ENCODE peak calls at places on chromosomes 7 and 10, in five cellular contexts. One of them, this sample, is unnamed. For H4K20me1, the result is how much of the 10 kb centered on the place peaks cover.

GRCh38 chr10:101941871-101942270 is 98.3 kb upstream of the KCNIP2 start:
- DNase-seq in fibroblast of lung: peak
- DNase-seq in astrocyte: peak
- DNase-seq in GM23338: no peak
- DNase-seq in PC-3: peak
- DNase-seq in this sample: no peak

GRCh38 chr10:100967332-100967731 is 2.0 kb upstream of the SEMA4G start:
- DNase-seq in astrocyte: no peak
- DNase-seq in fibroblast of lung: no peak
- DNase-seq in GM23338: no peak
- DNase-seq in PC-3: no peak
- DNase-seq in this sample: no peak

GRCh38 chr7:22726849-22727792 is at the start of gene IL6:
- DNase-seq in astrocyte: peak
- DNase-seq in PC-3: peak
- DNase-seq in fibroblast of lung: peak
- DNase-seq in GM23338: peak
- DNase-seq in this sample: peak

GRCh38 chr10:6182454-6183098 is 20.2 kb upstream of the PFKFB3 start:
- DNase-seq in PC-3: no peak
- DNase-seq in fibroblast of lung: no peak
- DNase-seq in GM23338: no peak
- DNase-seq in astrocyte: no peak
- DNase-seq in this sample: no peak

GRCh38 chr10:16995867-16996529 is 133.6 kb downstream of the CUBN start:
- DNase-seq in fibroblast of lung: peak
- DNase-seq in PC-3: peak
- DNase-seq in GM23338: peak
- DNase-seq in astrocyte: peak
- DNase-seq in this sample: no peak

GRCh38 chr7:41134242-41134872 is 568.5 kb downstream of the INHBA start:
- DNase-seq in fibroblast of lung: peak
- DNase-seq in PC-3: peak
- DNase-seq in astrocyte: peak
- DNase-seq in GM23338: no peak
- DNase-seq in this sample: no peak

GRCh38 chr7:73865738-73866445 is 4.9 kb downstream of the TMEM270 start:
- DNase-seq in PC-3: peak
- DNase-seq in GM23338: peak
- DNase-seq in fibroblast of lung: peak
- DNase-seq in astrocyte: peak
- DNase-seq in this sample: peak

GRCh38 chr7:99469381-99470065 is 3.2 kb upstream of the ZNF789 start:
- DNase-seq in PC-3: no peak
- DNase-seq in GM23338: peak
- DNase-seq in astrocyte: no peak
- DNase-seq in fibroblast of lung: no peak
- DNase-seq in this sample: no peak

GRCh38 chr7:74027683-74028320 is at the start of gene ELN:
- DNase-seq in fibroblast of lung: peak
- DNase-seq in PC-3: no peak
- DNase-seq in astrocyte: peak
- DNase-seq in GM23338: peak
- DNase-seq in this sample: no peak

GRCh38 chr7:46206474-46207060 is 285.5 kb upstream of the IGFBP3 start:
- DNase-seq in astrocyte: no peak
- DNase-seq in GM23338: no peak
- DNase-seq in fibroblast of lung: no peak
- DNase-seq in PC-3: no peak
- DNase-seq in this sample: no peak

GRCh38 chr10:69217119-69217754 is 2.9 kb upstream of the HKDC1 start:
- DNase-seq in fibroblast of lung: peak
- DNase-seq in PC-3: peak
- DNase-seq in astrocyte: peak
- DNase-seq in GM23338: no peak
- DNase-seq in this sample: no peak

GRCh38 chr10:14532473-14533251 is 201.9 kb upstream of the FRMD4A start:
- DNase-seq in GM23338: no peak
- DNase-seq in fibroblast of lung: no peak
- DNase-seq in PC-3: peak
- DNase-seq in astrocyte: peak
- DNase-seq in this sample: no peak

GRCh38 chr10:14530465-14530864 is 199.7 kb upstream of the FRMD4A start:
- DNase-seq in PC-3: no peak
- DNase-seq in GM23338: no peak
- DNase-seq in fibroblast of lung: no peak
- DNase-seq in astrocyte: no peak
- DNase-seq in this sample: no peak

GRCh38 chr10:14534152-14534551 is 203.4 kb upstream of the FRMD4A start:
- DNase-seq in GM23338: no peak
- DNase-seq in PC-3: no peak
- DNase-seq in fibroblast of lung: no peak
- DNase-seq in astrocyte: no peak
- DNase-seq in this sample: no peak

GRCh38 chr10:14535497-14536199 is 204.9 kb upstream of the FRMD4A start:
- DNase-seq in astrocyte: no peak
- DNase-seq in fibroblast of lung: no peak
- DNase-seq in PC-3: no peak
- DNase-seq in GM23338: no peak
- DNase-seq in this sample: no peak

GRCh38 chr10:14533295-14533694 is 202.6 kb upstream of the FRMD4A start:
- DNase-seq in PC-3: no peak
- DNase-seq in fibroblast of lung: no peak
- DNase-seq in GM23338: no peak
- DNase-seq in astrocyte: no peak
- DNase-seq in this sample: no peak
- H4K20me1 ChIP-seq in PC-3: under half
- H4K20me1 ChIP-seq in fibroblast of lung: under half
- H4K20me1 ChIP-seq in GM23338: under half
- H4K20me1 ChIP-seq in astrocyte: under half
- H4K20me1 ChIP-seq in this sample: under half

GRCh38 chr10:855671-856070 is 75.8 kb downstream of the LARP4B start:
- DNase-seq in fibroblast of lung: no peak
- DNase-seq in astrocyte: no peak
- DNase-seq in PC-3: no peak
- DNase-seq in GM23338: no peak
- DNase-seq in this sample: no peak
- H4K20me1 ChIP-seq in fibroblast of lung: under half
- H4K20me1 ChIP-seq in astrocyte: under half
- H4K20me1 ChIP-seq in PC-3: under half
- H4K20me1 ChIP-seq in GM23338: under half
- H4K20me1 ChIP-seq in this sample: under half

DNA sequence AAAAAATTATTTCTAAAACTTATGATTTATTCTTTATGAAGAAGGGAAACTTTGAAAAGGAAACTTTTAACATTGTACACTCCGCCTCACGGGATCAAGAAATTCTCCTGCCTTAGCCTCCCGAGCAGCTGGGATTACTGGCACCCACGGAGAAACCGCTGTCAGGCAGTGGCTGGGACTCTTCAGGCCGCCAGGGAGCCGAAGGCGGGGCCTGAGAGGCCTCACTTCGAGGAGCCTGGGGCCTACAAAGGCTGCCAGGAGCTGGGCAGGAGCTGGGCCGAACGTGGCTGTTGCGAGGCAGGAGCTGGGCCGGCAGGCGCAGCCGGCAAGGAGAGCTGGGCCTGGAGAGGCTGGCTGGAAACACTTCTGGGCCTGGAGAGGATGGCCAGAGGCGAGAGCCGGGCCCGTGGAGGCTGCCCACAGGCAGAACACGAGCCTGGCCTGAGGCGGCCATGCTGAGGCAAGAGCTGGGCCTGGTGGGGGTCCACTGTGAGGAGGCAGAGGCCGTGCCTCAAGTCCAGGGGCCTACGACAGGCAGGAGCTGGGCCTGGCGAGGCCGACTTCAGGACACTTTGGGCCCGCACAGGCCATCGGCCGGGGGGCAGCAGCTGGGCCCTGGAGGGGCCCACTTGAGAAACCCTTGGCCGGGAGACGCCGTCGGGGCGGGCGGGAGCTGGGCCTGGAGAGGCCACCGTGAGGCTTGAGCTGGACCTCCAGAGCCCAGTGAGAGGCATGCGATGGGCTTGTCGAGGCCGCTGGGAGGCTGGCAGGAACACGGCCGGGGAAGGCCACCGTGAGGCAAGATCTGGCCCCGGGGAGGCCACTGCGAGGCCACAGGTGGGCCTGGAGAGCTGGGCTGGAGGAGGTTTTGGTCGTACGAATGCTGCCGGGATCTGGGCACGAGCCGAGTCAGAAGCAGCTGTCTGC is 23.7 kb downstream of the MDH2 start:
- DNase-seq in GM23338: no peak
- DNase-seq in astrocyte: no peak
- DNase-seq in PC-3: no peak
- DNase-seq in fibroblast of lung: peak
- DNase-seq in this sample: no peak
- H4K20me1 ChIP-seq in GM23338: under half
- H4K20me1 ChIP-seq in astrocyte: under half
- H4K20me1 ChIP-seq in PC-3: under half
- H4K20me1 ChIP-seq in fibroblast of lung: under half
- H4K20me1 ChIP-seq in this sample: under half

GRCh38 chr7:67855322-67855721 is 858.7 kb downstream of the TYW1 start:
- DNase-seq in astrocyte: no peak
- DNase-seq in GM23338: no peak
- DNase-seq in fibroblast of lung: no peak
- DNase-seq in PC-3: no peak
- DNase-seq in this sample: no peak

GRCh38 chr7:67856046-67856445 is 859.4 kb downstream of the TYW1 start:
- DNase-seq in fibroblast of lung: no peak
- DNase-seq in PC-3: no peak
- DNase-seq in astrocyte: no peak
- DNase-seq in GM23338: no peak
- DNase-seq in this sample: no peak

GRCh38 chr7:67854784-67855183 is 858.2 kb downstream of the TYW1 start:
- DNase-seq in fibroblast of lung: no peak
- DNase-seq in astrocyte: no peak
- DNase-seq in PC-3: no peak
- DNase-seq in GM23338: no peak
- DNase-seq in this sample: no peak

GRCh38 chr7:67854236-67854635 is 857.6 kb downstream of the TYW1 start:
- DNase-seq in fibroblast of lung: no peak
- DNase-seq in GM23338: no peak
- DNase-seq in astrocyte: no peak
- DNase-seq in PC-3: no peak
- DNase-seq in this sample: no peak

DNA sequence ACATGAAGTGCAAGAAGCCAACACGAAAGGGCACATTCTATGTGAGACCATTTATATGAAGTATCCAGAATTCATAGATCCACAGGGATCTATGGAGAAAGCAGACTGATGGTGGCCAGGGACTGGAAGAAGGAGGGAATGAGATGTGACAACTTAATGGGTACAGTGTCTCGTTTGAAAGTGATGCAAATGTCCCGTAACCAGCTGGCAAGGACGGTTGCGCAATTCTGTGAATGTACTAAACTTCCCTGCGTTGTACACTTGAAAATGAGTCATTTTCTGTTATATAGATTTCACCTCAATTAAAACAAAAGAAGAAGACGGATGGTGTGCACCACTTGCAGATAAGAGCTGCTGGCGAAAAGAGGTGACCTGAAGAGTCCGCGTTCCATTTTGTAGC is 861.1 kb downstream of the TYW1 start:
- DNase-seq in fibroblast of lung: peak
- DNase-seq in PC-3: no peak
- DNase-seq in GM23338: no peak
- DNase-seq in astrocyte: no peak
- DNase-seq in this sample: no peak
- H4K20me1 ChIP-seq in fibroblast of lung: under half
- H4K20me1 ChIP-seq in PC-3: under half
- H4K20me1 ChIP-seq in GM23338: under half
- H4K20me1 ChIP-seq in astrocyte: under half
- H4K20me1 ChIP-seq in this sample: under half

DNA sequence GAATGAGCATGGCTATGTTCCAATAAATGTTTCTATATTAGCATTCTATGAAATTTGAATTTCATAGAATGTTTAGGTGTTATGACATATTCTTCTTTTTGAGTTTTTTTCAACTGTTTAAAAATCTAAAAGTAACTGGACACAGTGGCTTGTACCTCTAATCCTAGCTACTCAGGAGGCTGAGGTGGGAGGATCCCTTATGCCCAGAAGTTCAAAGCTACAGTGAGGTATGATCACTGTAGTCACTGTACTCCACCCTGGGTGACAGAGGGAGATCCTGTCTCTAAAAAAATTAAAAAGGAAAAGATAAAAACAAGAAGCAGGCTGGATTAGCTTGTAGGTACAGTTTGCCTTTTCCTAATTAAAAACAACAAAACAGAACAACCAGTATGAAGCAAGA is 95.1 kb downstream of the NRBF2 start:
- DNase-seq in GM23338: no peak
- DNase-seq in fibroblast of lung: no peak
- DNase-seq in astrocyte: no peak
- DNase-seq in PC-3: no peak
- DNase-seq in this sample: no peak
- H4K20me1 ChIP-seq in GM23338: half or more
- H4K20me1 ChIP-seq in fibroblast of lung: under half
- H4K20me1 ChIP-seq in astrocyte: half or more
- H4K20me1 ChIP-seq in PC-3: under half
- H4K20me1 ChIP-seq in this sample: under half

DNA sequence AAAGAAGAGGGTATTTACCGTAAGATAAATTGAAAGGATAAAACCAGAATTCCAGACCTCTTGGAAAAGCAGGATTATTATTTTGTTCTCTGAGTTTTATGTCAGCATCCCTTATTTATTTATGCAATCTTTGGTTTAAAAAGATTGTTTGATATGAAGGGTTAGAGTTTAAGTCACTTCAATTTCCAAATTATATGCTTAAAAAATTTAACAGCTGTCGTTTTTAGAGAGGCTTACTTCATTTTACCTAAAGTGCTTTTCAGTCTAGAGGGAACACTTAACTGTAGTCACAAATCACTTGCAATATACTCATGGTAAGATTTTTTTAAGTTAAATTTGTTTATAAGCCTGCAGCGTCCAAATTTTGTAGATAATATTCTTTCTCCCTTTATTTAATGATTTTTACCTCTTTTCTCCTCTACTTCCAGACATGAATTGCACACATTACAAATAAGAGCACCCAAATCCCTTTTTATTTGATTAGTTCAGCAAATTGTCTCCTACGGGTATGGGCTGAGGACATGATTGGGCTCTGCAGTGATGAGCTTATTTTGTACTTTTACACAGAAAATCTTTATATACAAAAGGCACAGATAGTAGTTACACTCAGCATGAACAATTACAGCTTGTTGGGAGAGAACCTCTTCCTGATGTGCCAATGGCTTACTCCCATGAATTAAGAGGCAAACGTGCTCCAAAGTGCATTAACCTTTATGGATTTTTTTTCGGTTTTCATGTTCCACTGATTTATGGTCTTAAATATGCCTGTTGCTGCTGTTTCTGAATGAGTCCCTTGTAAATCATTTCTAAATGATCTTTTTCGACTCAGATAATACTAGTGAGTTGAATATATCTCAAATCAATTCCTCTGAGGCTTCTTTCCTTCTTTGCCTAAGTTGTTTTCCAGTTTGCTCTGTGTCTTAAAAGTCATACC is 319.3 kb upstream of the LRGUK start:
- DNase-seq in GM23338: no peak
- DNase-seq in fibroblast of lung: no peak
- DNase-seq in astrocyte: no peak
- DNase-seq in PC-3: no peak
- DNase-seq in this sample: no peak
- H4K20me1 ChIP-seq in GM23338: under half
- H4K20me1 ChIP-seq in fibroblast of lung: under half
- H4K20me1 ChIP-seq in astrocyte: under half
- H4K20me1 ChIP-seq in PC-3: under half
- H4K20me1 ChIP-seq in this sample: under half